ENCODE peak calls at places on chromosomes 3 and 15, in four cellular contexts. U is stomach, R is GM12891, V is GM12892. G is an unnamed sample.

GRCh38 chr15:80967451-80967850 is 22.2 kb downstream of the MESD start:
- DNase-seq in U (no peak), R (no peak), V (no peak), G (no peak)

GRCh38 chr15:83554558-83554957 is 99.4 kb upstream of the ADAMTSL3 start:
- DNase-seq in U (no peak), R (no peak), V (no peak), G (no peak)

GRCh38 chr3:146326875-146327543 is 76.1 kb upstream of the PLSCR4 start:
- DNase-seq in V (no peak), R (no peak), U (peak), G (no peak)

GRCh38 chr3:70726096-70726745 is 413.8 kb upstream of the MDFIC2 start:
- DNase-seq in R (no peak), V (no peak), U (no peak), G (no peak)

GRCh38 chr15:33125883-33126535 is 68.5 kb downstream of the FMN1 start:
- DNase-seq in R (no peak), V (no peak), U (no peak), G (no peak)

GRCh38 chr3:51938780-51939425 is 2.8 kb downstream of the RRP9 start:
- DNase-seq in R (no peak), V (no peak), U (peak), G (no peak)

GRCh38 chr3:30259730-30260129 is 346.7 kb upstream of the TGFBR2 start:
- DNase-seq in R (no peak), V (no peak), U (no peak), G (no peak)

GRCh38 chr3:15969874-15970640 is 172.3 kb upstream of the ANKRD28 start:
- DNase-seq in R (no peak), U (no peak), V (no peak), G (no peak)

GRCh38 chr15:57485869-57486268 is 105.8 kb upstream of the MYZAP start:
- DNase-seq in U (peak), V (no peak), R (no peak), G (no peak)

GRCh38 chr15:95770191-95770590 is 560.3 kb upstream of the NR2F2 start:
- DNase-seq in V (no peak), R (no peak), U (no peak), G (no peak)

GRCh38 chr3:24586920-24587319 is 92.3 kb upstream of the THRB start:
- DNase-seq in V (no peak), R (no peak), U (no peak), G (no peak)

GRCh38 chr15:42139596-42139995 is 16.8 kb downstream of the PLA2G4F start:
- DNase-seq in V (no peak), R (no peak), U (peak), G (no peak)

GRCh38 chr3:102180291-102180931 is 254.4 kb upstream of the ZPLD1 start:
- DNase-seq in V (no peak), R (no peak), U (no peak), G (no peak)

GRCh38 chr3:161171639-161172552 is 49.2 kb upstream of the NMD3 start:
- DNase-seq in U (no peak), R (no peak), V (no peak), G (no peak)

GRCh38 chr3:29922990-29923746 is 642.3 kb downstream of the RBMS3 start:
- DNase-seq in V (no peak), U (no peak), R (no peak), G (no peak)

GRCh38 chr3:108006077-108006675 is 84.7 kb downstream of the CD47 start:
- DNase-seq in R (no peak), V (no peak), U (peak), G (no peak)

GRCh38 chr15:38035701-38036100 is 101.3 kb downstream of the TMCO5A start:
- DNase-seq in V (no peak), R (no peak), U (no peak), G (no peak)

GRCh38 chr15:86624261-86625036 is 544.8 kb downstream of the AGBL1 start:
- DNase-seq in U (no peak), V (no peak), R (no peak), G (peak)

GRCh38 chr3:71185733-71186455 is 397.6 kb downstream of the FOXP1 start:
- DNase-seq in U (no peak), R (no peak), V (no peak), G (no peak)

GRCh38 chr15:81789403-81789802 is 256.4 kb downstream of the MEX3B start:
- DNase-seq in U (no peak), V (no peak), R (no peak), G (no peak)

GRCh38 chr3:130516645-130517512 is at the start of gene COL6A6:
- DNase-seq in U (no peak), V (no peak), R (no peak), G (no peak)

GRCh38 chr15:56608140-56608778 is 125.0 kb downstream of the ZNF280D start:
- DNase-seq in R (peak), U (no peak), V (no peak), G (no peak)

GRCh38 chr15:28969511-28970085 is 83.8 kb downstream of the APBA2 start:
- DNase-seq in R (no peak), V (no peak), U (no peak), G (no peak)

GRCh38 chr15:42275780-42276395 is 2.7 kb upstream of the TMEM87A start:
- DNase-seq in U (no peak), R (no peak), V (no peak), G (no peak)

GRCh38 chr3:58989173-58989572 is 60.7 kb downstream of the CFAP20DC start:
- DNase-seq in U (no peak), V (no peak), R (no peak), G (no peak)

GRCh38 chr3:170909129-170909903 is 879 bp upstream of the EIF5A2 start:
- DNase-seq in R (no peak), U (no peak), V (no peak), G (no peak)

GRCh38 chr15:84598250-84598649 is 2.6 kb upstream of the ZSCAN2 start:
- DNase-seq in V (no peak), U (no peak), R (no peak), G (peak)

GRCh38 chr3:139797724-139798343 is 120.1 kb upstream of the NMNAT3 start:
- DNase-seq in U (no peak), R (no peak), V (no peak), G (no peak)

GRCh38 chr15:88990185-88990679 is 77.1 kb upstream of the MFGE8 start:
- DNase-seq in R (no peak), U (no peak), V (no peak), G (no peak)

GRCh38 chr3:113117511-113118302 is 93.7 kb upstream of the BOC start:
- DNase-seq in U (no peak), V (no peak), R (no peak), G (no peak)

GRCh38 chr15:44319385-44319784 is 30.9 kb downstream of the GOLM2 start:
- DNase-seq in U (no peak), R (no peak), V (no peak), G (no peak)

GRCh38 chr3:106001923-106002322 is 133.1 kb upstream of the CBLB start:
- DNase-seq in U (no peak), V (no peak), R (no peak), G (no peak)

GRCh38 chr3:187084580-187084979 is 54.7 kb downstream of the RPL39L start:
- DNase-seq in V (no peak), R (no peak), U (no peak), G (no peak)

GRCh38 chr15:85591622-85592021 is 203.1 kb downstream of the KLHL25 start:
- DNase-seq in R (no peak), U (no peak), V (no peak), G (no peak)

GRCh38 chr15:84817461-84818081 is 415 bp downstream of the ALPK3 start:
- DNase-seq in V (no peak), U (no peak), R (no peak), G (no peak)

GRCh38 chr3:104150724-104151123 is 1216.0 kb upstream of the ALCAM start:
- DNase-seq in U (no peak), V (no peak), R (no peak), G (no peak)

GRCh38 chr3:172519740-172520139 is 3.5 kb downstream of the TNFSF10 start:
- DNase-seq in R (no peak), V (no peak), U (no peak), G (no peak)

GRCh38 chr3:172522871-172523818 is at the start of gene TNFSF10:
- DNase-seq in V (peak), U (peak), R (peak), G (peak)

GRCh38 chr3:172519241-172519640 is 4.0 kb downstream of the TNFSF10 start:
- DNase-seq in U (no peak), V (no peak), R (no peak), G (no peak)

GRCh38 chr3:172517859-172518466 is 5.3 kb downstream of the TNFSF10 start:
- DNase-seq in U (no peak), V (no peak), R (no peak), G (no peak)

DNA sequence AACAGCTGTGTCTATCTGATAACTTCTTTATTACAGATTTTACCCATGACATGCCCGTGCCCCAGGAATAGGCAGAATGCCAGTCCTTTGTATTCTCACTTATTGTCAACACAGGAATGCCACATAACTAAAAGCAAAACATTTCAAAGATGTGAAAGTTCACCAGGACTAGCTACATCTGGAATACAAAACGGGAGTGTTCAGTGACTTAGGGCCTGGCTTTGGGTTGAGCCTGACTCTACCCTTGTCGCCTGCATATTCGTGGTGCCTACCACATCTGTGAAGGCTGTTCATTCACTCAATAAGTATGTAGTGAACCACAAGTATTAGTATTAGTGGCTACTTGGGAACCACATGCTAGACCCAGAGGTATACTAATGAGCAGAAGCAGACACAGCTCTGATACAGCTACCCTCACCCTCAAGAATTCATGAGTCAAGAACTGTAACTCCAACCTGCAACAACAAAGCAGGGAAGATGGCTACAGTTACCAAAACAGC is 2.8 kb downstream of the TNFSF10 start:
- DNase-seq in U (no peak), V (no peak), R (no peak), G (no peak)
- TF ChIP-seq POLR2AphosphoS5 in U (no peak), V (no peak), R (no peak), G (no peak)

DNA sequence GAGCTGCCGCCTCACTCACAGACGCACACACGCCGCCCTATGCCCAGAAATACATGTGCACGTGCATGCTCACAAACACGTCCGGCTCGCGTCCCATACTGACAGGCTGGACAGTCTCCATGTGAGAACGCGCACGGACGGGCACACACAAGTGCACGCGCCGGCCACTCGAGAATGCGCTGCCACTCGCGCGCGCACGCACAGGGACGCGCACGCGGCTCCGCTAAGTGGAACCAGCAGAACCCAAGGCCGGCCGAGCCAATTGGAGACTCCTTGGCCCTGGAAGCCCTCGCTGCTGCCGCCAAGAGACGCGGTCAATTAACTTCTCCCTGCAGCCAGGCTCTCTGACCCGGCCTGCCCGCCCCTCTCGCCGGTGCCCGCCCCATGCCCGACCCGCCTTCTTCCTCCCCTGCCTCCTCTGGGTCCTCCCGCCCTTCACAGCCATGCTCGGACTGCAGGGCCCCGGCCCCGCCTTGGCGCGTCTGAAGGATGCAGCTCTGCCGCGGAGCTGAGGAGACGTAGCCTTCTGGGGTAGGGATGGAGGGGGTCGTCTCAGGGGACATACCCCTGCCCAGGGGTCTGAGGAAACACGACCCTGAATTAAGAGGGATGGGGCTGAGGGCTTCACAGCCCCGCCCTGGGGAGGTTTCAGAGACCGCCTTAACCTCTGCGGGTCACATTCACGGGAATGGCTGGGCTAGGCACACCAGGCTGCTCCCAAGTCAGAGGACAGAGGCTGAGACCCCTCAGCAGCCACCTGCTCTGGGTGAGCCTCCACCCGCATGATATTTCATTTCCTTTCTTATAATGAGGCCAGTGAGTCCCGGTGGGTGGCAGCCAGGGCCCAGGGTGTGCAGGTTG is 15.0 kb downstream of the PTH1R start:
- DNase-seq in U (peak), V (no peak), R (no peak), G (peak)
- TF ChIP-seq POLR2AphosphoS5 in U (peak), V (no peak), R (no peak), G (no peak)

GRCh38 chr3:47416041-47416440 is 35.2 kb downstream of the PTPN23 start:
- DNase-seq in U (peak), R (no peak), V (no peak), G (no peak)

GRCh38 chr3:47412842-47413520 is 32.2 kb downstream of the PTPN23 start:
- DNase-seq in R (no peak), U (no peak), V (no peak), G (no peak)

GRCh38 chr3:47414161-47414564 is 33.3 kb downstream of the PTPN23 start:
- DNase-seq in R (no peak), U (no peak), V (no peak), G (no peak)

GRCh38 chr3:47413751-47414150 is 32.9 kb downstream of the PTPN23 start:
- DNase-seq in U (no peak), V (no peak), R (no peak), G (no peak)

GRCh38 chr3:47414666-47415587 is 34.1 kb downstream of the PTPN23 start:
- DNase-seq in V (no peak), U (no peak), R (no peak), G (no peak)
- TF ChIP-seq POLR2AphosphoS5 in V (no peak), U (no peak), R (no peak), G (no peak)

GRCh38 chr15:60397772-60398445 is at the start of gene ANXA2:
- DNase-seq in R (peak), V (peak), U (peak), G (peak)
- TF ChIP-seq POLR2AphosphoS5 in R (peak), V (peak), U (peak), G (no peak)

DNA sequence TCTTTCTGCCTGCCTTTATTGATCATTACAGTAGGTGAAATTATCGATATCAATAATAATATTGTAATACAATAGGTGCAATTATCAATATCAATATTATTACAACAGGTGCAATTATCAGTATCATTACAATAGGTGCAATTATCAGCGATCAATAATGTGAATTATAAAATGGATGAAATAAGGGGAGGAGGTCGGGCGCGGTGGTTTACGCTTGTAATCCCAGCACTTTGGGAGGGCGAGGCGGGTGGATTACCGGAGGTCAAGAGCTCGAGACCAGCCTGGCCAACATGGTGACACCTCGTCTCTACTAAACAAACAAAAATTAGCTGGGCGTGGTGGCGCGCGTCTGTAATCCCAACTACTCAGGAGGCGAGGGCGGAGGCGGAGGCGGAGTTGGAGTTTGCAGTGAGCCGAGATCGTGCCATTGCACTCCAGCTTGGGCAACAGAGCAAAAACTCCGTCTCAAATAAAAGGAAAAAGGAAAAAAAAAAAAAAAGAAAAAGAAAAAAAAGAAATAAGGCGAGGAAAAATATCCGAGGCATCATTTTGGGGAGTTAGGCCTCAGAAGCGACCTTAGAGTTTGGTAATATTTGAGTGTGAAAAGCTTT is 611 bp upstream of the BNIP2 start:
- DNase-seq in R (no peak), U (peak), V (no peak), G (no peak)
- TF ChIP-seq POLR2AphosphoS5 in R (no peak), U (no peak), V (no peak), G (peak)

GRCh38 chr15:39331584-39331983 is 249.3 kb upstream of the THBS1 start:
- DNase-seq in V (no peak), U (no peak), R (no peak), G (no peak)

GRCh38 chr15:39323157-39323556 is 257.7 kb upstream of the THBS1 start:
- DNase-seq in R (no peak), V (no peak), U (no peak), G (no peak)

GRCh38 chr15:39323706-39324105 is 257.2 kb upstream of the THBS1 start:
- DNase-seq in R (no peak), V (no peak), U (no peak), G (no peak)

GRCh38 chr15:39321977-39322376 is 258.9 kb upstream of the THBS1 start:
- DNase-seq in U (no peak), R (no peak), V (no peak), G (no peak)

GRCh38 chr15:39327005-39327725 is 253.7 kb upstream of the THBS1 start:
- DNase-seq in V (no peak), U (no peak), R (no peak), G (peak)
- TF ChIP-seq POLR2AphosphoS5 in V (no peak), U (no peak), R (no peak), G (peak)

DNA sequence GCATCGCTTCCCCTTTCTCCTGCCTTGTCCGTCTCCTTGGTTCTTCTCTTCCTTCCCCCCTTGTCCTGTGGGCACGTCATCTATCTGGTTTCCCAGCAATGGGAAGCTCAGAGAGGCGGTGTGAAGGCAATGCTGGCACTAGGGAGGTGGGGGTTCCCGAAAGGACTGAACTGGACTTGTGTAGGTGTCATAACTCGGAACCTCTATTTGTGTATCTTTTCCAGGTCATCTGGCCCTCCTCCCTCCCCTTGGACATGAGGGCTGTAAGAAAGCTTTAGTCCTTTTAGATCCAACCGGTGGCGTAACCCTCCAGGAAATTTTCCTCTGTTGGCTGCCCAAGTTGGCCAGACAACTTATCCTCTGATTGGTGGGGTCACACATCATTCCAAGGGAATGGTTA is 231.5 kb upstream of the TLE3 start:
- DNase-seq in V (no peak), U (no peak), R (no peak), G (no peak)
- TF ChIP-seq POLR2AphosphoS5 in V (no peak), U (no peak), R (no peak), G (no peak)

GRCh38 chr15:92843326-92843725 is 56.8 kb upstream of the CHD2 start:
- DNase-seq in U (no peak), R (no peak), V (no peak), G (no peak)

GRCh38 chr15:92843819-92844218 is 56.3 kb upstream of the CHD2 start:
- DNase-seq in V (no peak), U (no peak), R (no peak), G (no peak)

GRCh38 chr15:92845109-92845508 is 55.0 kb upstream of the CHD2 start:
- DNase-seq in V (peak), R (no peak), U (no peak), G (peak)

GRCh38 chr15:92839696-92840095 is 60.4 kb upstream of the CHD2 start:
- DNase-seq in R (no peak), V (peak), U (no peak), G (peak)

GRCh38 chr15:92840149-92840548 is 60.0 kb upstream of the CHD2 start:
- DNase-seq in R (no peak), U (peak), V (no peak), G (no peak)
- TF ChIP-seq POLR2AphosphoS5 in R (no peak), U (no peak), V (no peak), G (no peak)

G was measured in HL-60.